ENCODE peak calls at places on chromosomes 6 and 20, in seven cellular contexts. I, D, B, K, H, Q and C are unnamed samples.

GRCh38 chr6:1199981-1200637 is 111.8 kb upstream of the FOXQ1 start:
- DNase-seq in H (no peak), Q (no peak), K (no peak), I (no peak), B (no peak), D (no peak), C (no peak)

GRCh38 chr6:30615958-30616810 is 859 bp downstream of the PPP1R10 start:
- DNase-seq in B (no peak), Q (no peak), I (peak; percentile 82), H (no peak), D (peak; percentile 69), K (no peak), C (no peak)

GRCh38 chr20:50244352-50245149 is 53.9 kb downstream of the CEBPB start:
- DNase-seq in D (no peak), H (no peak), I (no peak), Q (peak; percentile 47), B (no peak), K (no peak), C (no peak)

GRCh38 chr6:8177721-8178120 is 75.4 kb upstream of the EEF1E1 start:
- DNase-seq in I (no peak), H (no peak), Q (no peak), B (no peak), D (no peak), K (no peak), C (no peak)

GRCh38 chr6:156557269-156557885 is 219.8 kb upstream of the ARID1B start:
- DNase-seq in B (peak; percentile 58), H (no peak), I (peak; percentile 70), K (peak; percentile 40), D (no peak), Q (no peak), C (peak; percentile 72)

GRCh38 chr6:14601490-14601889 is 483.9 kb downstream of the CD83 start:
- DNase-seq in H (no peak), D (no peak), K (no peak), B (no peak), I (no peak), Q (peak; percentile 32), C (no peak)

GRCh38 chr6:80094017-80094416 is 12.5 kb upstream of the BCKDHB start:
- DNase-seq in D (peak; percentile 37), B (no peak), Q (no peak), K (no peak), H (no peak), I (no peak), C (peak; percentile 27)

GRCh38 chr6:109055771-109056235 is 38.8 kb downstream of the SESN1 start:
- DNase-seq in D (no peak), K (no peak), B (no peak), I (no peak), H (no peak), Q (no peak), C (no peak)

GRCh38 chr6:26553739-26554668 is 15.8 kb downstream of the HMGN4 start:
- DNase-seq in K (peak; percentile 78), Q (peak; percentile 78), H (peak; percentile 88), B (peak; percentile 82), I (peak; percentile 88), D (peak; percentile 84), C (no peak)

GRCh38 chr6:44473393-44473792 is 85.9 kb downstream of the CDC5L start:
- DNase-seq in H (no peak), D (no peak), Q (no peak), B (no peak), I (no peak), K (no peak), C (no peak)

GRCh38 chr6:42368156-42368555 is 83.6 kb downstream of the TRERF1 start:
- DNase-seq in D (peak; percentile 41), B (no peak), K (no peak), I (no peak), Q (no peak), H (no peak), C (no peak)

GRCh38 chr20:2163312-2163711 is 61.7 kb downstream of the STK35 start:
- DNase-seq in B (peak; percentile 2), K (no peak), H (no peak), Q (no peak), I (no peak), D (no peak), C (peak; percentile 18)

GRCh38 chr20:49343246-49343645 is 65.4 kb upstream of the ZNFX1 start:
- DNase-seq in D (no peak), Q (no peak), I (peak; percentile 27), K (no peak), B (no peak), H (no peak), C (no peak)

GRCh38 chr6:140300331-140300730 is 925.9 kb upstream of the CITED2 start:
- DNase-seq in B (no peak), H (no peak), Q (no peak), K (no peak), D (no peak), I (no peak), C (no peak)

GRCh38 chr6:26122402-26122792 is 35.2 kb downstream of the HFE start:
- DNase-seq in K (no peak), B (no peak), Q (no peak), I (peak; percentile 43), D (no peak), H (no peak), C (no peak)

GRCh38 chr6:138030872-138031271 is 76.3 kb downstream of the PERP start:
- DNase-seq in Q (no peak), I (no peak), D (no peak), K (no peak), H (no peak), B (no peak), C (no peak)

GRCh38 chr6:87705070-87705691 is 3.1 kb upstream of the AKIRIN2 start:
- DNase-seq in D (peak; percentile 77), Q (no peak), B (no peak), K (no peak), I (no peak), H (no peak), C (no peak)

GRCh38 chr6:28618889-28619555 is 93.3 kb downstream of the GPX5 start:
- DNase-seq in I (no peak), D (no peak), H (no peak), Q (no peak), B (no peak), K (no peak), C (no peak)

GRCh38 chr6:144248470-144249301 is 36.4 kb upstream of the UTRN start:
- DNase-seq in Q (no peak), I (no peak), B (no peak), K (no peak), D (peak; percentile 7), H (no peak), C (no peak)

DNA sequence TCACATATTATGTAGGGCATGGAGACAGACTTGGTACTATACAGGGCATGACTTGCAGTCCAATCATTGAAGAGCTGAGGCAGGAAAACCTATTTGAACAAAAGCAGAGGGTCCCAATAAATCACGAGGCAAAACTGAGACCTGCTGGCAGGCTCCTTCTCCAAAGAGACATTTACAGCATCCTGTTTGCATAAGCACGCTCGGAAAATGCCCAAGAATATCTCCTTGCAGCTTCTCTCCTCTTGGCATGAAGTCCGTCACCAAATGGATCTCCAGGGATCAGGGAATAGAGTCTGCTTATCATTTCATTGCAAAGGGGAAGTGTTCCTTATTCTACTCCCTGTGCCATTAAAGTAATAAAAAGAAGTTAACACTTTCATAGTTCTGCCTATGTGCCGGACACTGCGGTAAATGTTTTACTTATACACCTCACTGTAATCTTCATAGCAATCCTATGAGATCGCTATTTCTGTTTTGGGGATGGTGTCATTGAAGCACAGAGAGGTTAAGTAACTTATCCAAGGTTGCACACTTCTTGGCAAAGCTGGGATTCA is 177.6 kb downstream of the TSHZ2 start:
- DNase-seq in H (no peak), K (no peak), D (no peak), B (no peak), I (no peak), Q (no peak), C (no peak)
- H3K4me3 ChIP-seq in H (no peak overlapping the region), K (no peak overlapping the region), D (no peak overlapping the region), B (no peak overlapping the region), I (no peak overlapping the region), Q (no peak overlapping the region), C (no peak overlapping the region)

GRCh38 chr20:61929561-61929960 is 136.1 kb downstream of the TAF4 start:
- DNase-seq in I (no peak), D (no peak), Q (no peak), H (no peak), B (no peak), K (no peak), C (no peak)
- H3K27me3 ChIP-seq in I (no peaks in the 10 kb centered on the region), D (no peaks in the 10 kb centered on the region), Q (no peaks in the 10 kb centered on the region), H (no peaks in the 10 kb centered on the region), B (no peaks in the 10 kb centered on the region), K (no peaks in the 10 kb centered on the region), C (no peaks in the 10 kb centered on the region)

DNA sequence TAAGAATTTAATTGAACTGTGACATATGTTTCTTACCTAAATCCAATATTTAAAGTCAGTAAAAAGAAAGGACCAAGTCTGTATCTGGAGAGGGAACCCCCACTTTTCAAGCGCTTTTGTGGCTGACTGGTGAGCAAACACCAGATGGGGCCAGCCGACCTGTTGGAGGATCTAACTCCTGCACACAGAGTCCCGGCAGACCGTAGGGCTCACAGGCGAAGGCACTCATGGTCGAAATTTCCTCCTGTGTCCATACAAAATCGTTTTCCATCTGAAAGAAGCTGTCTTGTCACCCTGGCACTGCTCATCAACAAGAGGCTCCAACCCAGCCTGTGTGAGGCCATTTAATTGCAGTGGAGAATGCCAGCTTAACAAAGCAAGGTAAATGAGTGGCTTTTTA is 94.0 kb downstream of the SCML4 start:
- DNase-seq in H (no peak), B (no peak), Q (no peak), D (no peak), I (peak; percentile 40), K (no peak), C (no peak)
- H3K4me3 ChIP-seq in H (no peak overlapping the region), B (no peak overlapping the region), Q (no peak overlapping the region), D (no peak overlapping the region), I (no peak overlapping the region), K (no peak overlapping the region), C (no peak overlapping the region)

GRCh38 chr6:167572841-167573271 is 248.0 kb downstream of the TTLL2 start:
- DNase-seq in K (no peak), Q (no peak), I (no peak), H (peak; percentile 71), D (no peak), B (no peak), C (peak; percentile 66)
- H3K27me3 ChIP-seq in K (no peaks in the 10 kb centered on the region), Q (no peaks in the 10 kb centered on the region), I (no peaks in the 10 kb centered on the region), H (no peaks in the 10 kb centered on the region), D (no peaks in the 10 kb centered on the region), B (no peaks in the 10 kb centered on the region), C (no peaks in the 10 kb centered on the region)

GRCh38 chr20:35741892-35742740 is at the start of gene RBM39:
- DNase-seq in B (peak; percentile 100), I (peak; percentile 100), D (peak; percentile 100), Q (peak; percentile 100), H (peak; percentile 99), K (peak; percentile 100), C (peak; percentile 95)
- H3K4me3 ChIP-seq in B (peak within 1 kb of the TSS; percentile 96), I (peak within 1 kb of the TSS; percentile 94), D (peak within 1 kb of the TSS; percentile 100), Q (peak within 1 kb of the TSS; percentile 86), H (peak within 1 kb of the TSS; percentile 75), K (peak within 1 kb of the TSS; percentile 85), C (peak within 1 kb of the TSS; percentile 96)